ENCODE peak calls at places on chromosomes 11 and 22, in seven cellular contexts. W is iris pigment epithelial cell; E is stimulated activated CD8-positive, alpha-beta memory T cell treated with anti-CD3 and anti-CD28 coated beads, Interleukin-4, amount 100 ng/mL, for 4 hours; B is nucleus accumbens; Z is HS-5; P is AG08396; S is A549. H is an unnamed sample.

GRCh38 chr11:70091651-70092050 is 13.5 kb downstream of the ANO1 start:
- DNase-seq in W (no peak), E (no peak), B (no peak), Z (no peak), P (no peak), S (no peak), H (no peak)

GRCh38 chr22:39662677-39663034 is 92.1 kb downstream of the CACNA1I start:
- DNase-seq in W (no peak), E (no peak), B (no peak), Z (no peak), P (no peak), S (no peak), H (no peak)

GRCh38 chr11:518463-519202 is 11.6 kb upstream of the RNH1 start:
- DNase-seq in W (peak), E (peak), B (no peak), Z (peak), P (peak), S (peak), H (peak)

GRCh38 chr11:118979434-118979833 is 7.9 kb downstream of the FOXR1 start:
- DNase-seq in W (no peak), E (no peak), B (no peak), Z (no peak), P (no peak), S (no peak), H (no peak)

GRCh38 chr11:70176940-70177689 is 26.0 kb upstream of the FADD start:
- DNase-seq in W (peak), E (peak), B (no peak), Z (no peak), P (peak), S (peak), H (peak)

GRCh38 chr11:36110698-36111410 is 167.0 kb downstream of the LDLRAD3 start:
- DNase-seq in W (no peak), E (no peak), B (no peak), Z (no peak), P (no peak), S (no peak), H (no peak)

GRCh38 chr11:92893276-92893675 is 76.2 kb upstream of the MTNR1B start:
- DNase-seq in W (no peak), E (no peak), B (no peak), Z (no peak), P (no peak), S (no peak), H (peak)

GRCh38 chr11:7457211-7457610 is 28.1 kb upstream of the OLFML1 start:
- DNase-seq in W (peak), E (no peak), B (no peak), Z (peak), P (no peak), S (no peak), H (peak)

GRCh38 chr22:43326342-43326825 is 16.8 kb downstream of the SCUBE1 start:
- DNase-seq in W (no peak), E (no peak), B (no peak), Z (no peak), P (no peak), S (no peak), H (no peak)

GRCh38 chr11:78149646-78150045 is 10.2 kb upstream of the ALG8 start:
- DNase-seq in W (peak), E (no peak), B (no peak), Z (no peak), P (peak), S (peak), H (peak)